ENCODE peak calls at places on chromosomes 3 and 15, in six cellular contexts. Y is putamen; J is stimulated activated CD8-positive, alpha-beta memory T cell treated with anti-CD3 and anti-CD28 coated beads, Interleukin-4, amount 100 ng/mL, for 48 hours; N is ureter; S is activated CD4-positive, alpha-beta memory T cell treated with anti-CD3 and anti-CD28 coated beads, Interleukin-2, amount 10 ng/mL, durations not matched to agents 7 days and 5 days; Q is neural crest cell. F is an unnamed sample.

GRCh38 chr3:110198717-110199587 is 861.6 kb upstream of the DPPA4 start:
- DNase-seq in S (no peak), Y (peak; percentile 12), J (no peak), Q (no peak), N (no peak), F (no peak)

GRCh38 chr15:90367578-90367977 is 15.5 kb downstream of the ZNF774 start:
- DNase-seq in Y (no peak), J (no peak), Q (no peak), S (no peak), N (no peak), F (no peak)

GRCh38 chr3:42640771-42641370 is 12.6 kb upstream of the ZBTB47 start:
- DNase-seq in N (no peak), S (no peak), Q (no peak), Y (peak; percentile 50), J (no peak), F (no peak)

GRCh38 chr3:145648396-145648795 is 512.6 kb downstream of the PLOD2 start:
- DNase-seq in J (no peak), S (no peak), Q (no peak), N (no peak), Y (no peak), F (no peak)

GRCh38 chr3:128736598-128736997 is 10.6 kb downstream of the RAB7A start:
- DNase-seq in J (no peak), Y (no peak), Q (no peak), N (no peak), S (no peak), F (no peak)

GRCh38 chr3:13317596-13318320 is 102.4 kb downstream of the NUP210 start:
- DNase-seq in J (no peak), N (no peak), Y (peak; percentile 45), Q (no peak), S (no peak), F (no peak)

GRCh38 chr3:172530101-172530561 is 6.9 kb upstream of the TNFSF10 start:
- DNase-seq in Q (no peak), N (no peak), J (peak; percentile 41), S (peak; percentile 37), Y (no peak), F (no peak)

GRCh38 chr3:170007031-170007663 is 30.6 kb upstream of the GPR160 start:
- DNase-seq in Q (no peak), S (peak; percentile 55), N (no peak), J (peak; percentile 44), Y (no peak), F (no peak)

GRCh38 chr15:50114381-50114780 is 4.7 kb downstream of the ATP8B4 start:
- DNase-seq in J (no peak), S (no peak), N (no peak), Q (no peak), Y (no peak), F (no peak)

GRCh38 chr3:44893097-44893496 is 18.7 kb downstream of the TGM4 start:
- DNase-seq in S (no peak), N (no peak), J (no peak), Q (no peak), Y (no peak), F (no peak)